ENCODE peak calls at places on chromosome 5, in six cellular contexts. V is kidney, K is SHP77, O is stomach, A is IMR-90, S is neural crest cell. X is an unnamed sample.

GRCh38 chr5:158487156-158487555 is 612.6 kb downstream of the EBF1 start:
- DNase-seq in A (no peak), K (no peak), S (no peak), O (no peak), V (no peak), X (no peak)

GRCh38 chr5:87435144-87435694 is 22.5 kb upstream of the CCNH start:
- DNase-seq in S (no peak), K (no peak), O (no peak), V (no peak), A (no peak), X (no peak)

GRCh38 chr5:72847439-72847838 is 31.0 kb downstream of the TNPO1 start:
- DNase-seq in V (no peak), O (no peak), K (no peak), A (no peak), S (no peak), X (no peak)

GRCh38 chr5:126103872-126104271 is 319.3 kb upstream of the GRAMD2B start:
- DNase-seq in A (no peak), V (no peak), O (no peak), K (no peak), S (no peak), X (no peak)

GRCh38 chr5:169637856-169638190 is 748 bp downstream of the DOCK2 start:
- DNase-seq in S (no peak), V (no peak), A (no peak), K (no peak), O (peak; percentile 39), X (no peak)

GRCh38 chr5:151054713-151055112 is 26.1 kb downstream of the TNIP1 start:
- DNase-seq in K (no peak), A (no peak), O (no peak), S (no peak), V (no peak), X (no peak)

GRCh38 chr5:86951761-86952160 is 315.9 kb upstream of the RASA1 start:
- DNase-seq in A (no peak), S (no peak), V (no peak), O (no peak), K (no peak), X (no peak)

GRCh38 chr5:57655228-57655627 is 172.6 kb upstream of the ACTBL2 start:
- DNase-seq in V (no peak), O (no peak), K (no peak), S (no peak), A (no peak), X (no peak)

GRCh38 chr5:174777545-174777944 is 53.2 kb downstream of the MSX2 start:
- DNase-seq in O (no peak), V (no peak), K (no peak), S (no peak), A (no peak), X (no peak)

GRCh38 chr5:2207966-2208544 is 325.3 kb upstream of the IRX4 start:
- DNase-seq in V (no peak), O (no peak), A (no peak), K (peak; percentile 31), S (peak; percentile 58), X (no peak)

GRCh38 chr5:61330341-61330878 is 1.6 kb upstream of the ZSWIM6 start:
- DNase-seq in A (peak; percentile 45), O (no peak), S (no peak), V (peak; percentile 78), K (no peak), X (no peak)

GRCh38 chr5:160083012-160083436 is 36.2 kb downstream of the PWWP2A start:
- DNase-seq in A (peak; percentile 81), S (no peak), V (no peak), K (no peak), O (no peak), X (peak; percentile 32)

X was measured in 8988T.